ENCODE peak calls at places on chromosomes 5 and 9, in ten cellular contexts. X, I, V, R, S, Y, F, Q, W and B are unnamed samples.

GRCh38 chr5:176389114-176389768 is 690 bp downstream of the HIGD2A start:
- DNase-seq in X (no peak), I (no peak), V (peak), R (no peak), S (peak), Y (no peak), F (no peak), Q (no peak), W (no peak), B (peak)

GRCh38 chr5:14834584-14835540 is 36.7 kb downstream of the ANKH start:
- DNase-seq in X (no peak), I (no peak), V (peak), R (no peak), S (no peak), Y (peak), F (no peak), Q (no peak), W (no peak), B (no peak)

GRCh38 chr5:60972225-60972624 is 27.2 kb downstream of the NDUFAF2 start:
- DNase-seq in X (no peak), I (no peak), V (no peak), R (peak), S (no peak), Y (no peak), F (no peak), Q (no peak), W (no peak), B (no peak)

GRCh38 chr5:17398439-17398838 is 99.6 kb upstream of the TAF11L2 start:
- DNase-seq in X (no peak), I (no peak), V (peak), R (no peak), S (no peak), Y (peak), F (no peak), Q (no peak), W (no peak), B (no peak)

GRCh38 chr5:174491265-174491664 is 233.1 kb upstream of the MSX2 start:
- DNase-seq in X (no peak), I (no peak), V (no peak), R (no peak), S (no peak), Y (no peak), F (no peak), Q (no peak), W (no peak), B (no peak)

GRCh38 chr5:1966461-1966860 is 83.7 kb upstream of the IRX4 start:
- DNase-seq in X (no peak), I (no peak), V (no peak), R (no peak), S (no peak), Y (no peak), F (no peak), Q (no peak), W (no peak), B (peak)

GRCh38 chr5:7745882-7746735 is 104.8 kb downstream of the CFAP90 start:
- DNase-seq in X (peak), I (peak), V (peak), R (peak), S (peak), Y (peak), F (peak), Q (peak), W (peak), B (no peak)

GRCh38 chr9:37508834-37509206 is 23.1 kb downstream of the POLR1E start:
- DNase-seq in X (no peak), I (no peak), V (no peak), R (no peak), S (no peak), Y (no peak), F (no peak), Q (no peak), W (no peak), B (no peak)

GRCh38 chr9:133144887-133145466 is 18.7 kb downstream of the GBGT1 start:
- DNase-seq in X (no peak), I (peak), V (no peak), R (no peak), S (no peak), Y (no peak), F (no peak), Q (no peak), W (no peak), B (no peak)

GRCh38 chr9:131179561-131180219 is 54.3 kb downstream of the NUP214 start:
- DNase-seq in X (no peak), I (no peak), V (no peak), R (no peak), S (no peak), Y (peak), F (no peak), Q (no peak), W (no peak), B (no peak)

GRCh38 chr9:96148634-96149138 is 153.3 kb downstream of the HSD17B3 start:
- DNase-seq in X (no peak), I (no peak), V (no peak), R (no peak), S (no peak), Y (no peak), F (no peak), Q (no peak), W (no peak), B (no peak)

GRCh38 chr9:133738039-133738805 is at the start of gene SARDH:
- DNase-seq in X (peak), I (peak), V (peak), R (no peak), S (peak), Y (peak), F (no peak), Q (peak), W (peak), B (peak)

GRCh38 chr5:36696059-36696673 is 89.8 kb downstream of the SLC1A3 start:
- DNase-seq in X (peak), I (no peak), V (peak), R (no peak), S (no peak), Y (peak), F (no peak), Q (no peak), W (peak), B (no peak)

DNA sequence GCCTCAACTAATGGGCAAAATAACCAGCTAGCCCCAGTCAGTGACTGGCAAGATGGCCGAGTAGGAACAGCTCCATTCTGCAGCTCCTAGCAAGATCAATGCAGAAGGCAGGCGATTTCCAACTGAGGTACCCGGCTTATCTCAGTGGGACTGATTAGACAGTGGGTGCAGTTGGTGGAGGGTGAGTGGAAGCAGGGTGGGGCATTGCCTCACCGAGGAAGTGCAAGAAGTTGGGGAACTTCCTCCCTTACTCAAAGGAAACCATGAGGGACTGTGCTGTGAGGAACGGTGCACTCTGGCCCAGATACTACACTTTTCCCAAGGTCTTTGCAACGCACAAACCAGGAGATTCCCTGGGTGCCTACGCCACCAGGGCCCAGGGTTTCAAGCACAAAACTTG is 9.6 kb upstream of the BTNL8 start:
- DNase-seq in X (no peak), I (no peak), V (no peak), R (no peak), S (no peak), Y (no peak), F (no peak), Q (no peak), W (no peak), B (no peak)
- H3K4me3 ChIP-seq in X (no peak), I (no peak), V (no peak), R (no peak), S (no peak), Y (no peak), F (no peak), Q (no peak), W (no peak), B (no peak)

GRCh38 chr9:127529671-127530070 is 78.4 kb downstream of the LRSAM1 start:
- DNase-seq in X (no peak), I (no peak), V (no peak), R (no peak), S (no peak), Y (no peak), F (no peak), Q (no peak), W (no peak), B (no peak)

GRCh38 chr9:127528407-127529251 is 77.3 kb downstream of the LRSAM1 start:
- DNase-seq in X (no peak), I (peak), V (no peak), R (no peak), S (no peak), Y (no peak), F (no peak), Q (no peak), W (peak), B (no peak)

GRCh38 chr9:127527560-127528268 is 76.4 kb downstream of the LRSAM1 start:
- DNase-seq in X (no peak), I (no peak), V (no peak), R (no peak), S (no peak), Y (no peak), F (no peak), Q (no peak), W (no peak), B (no peak)

GRCh38 chr9:127531676-127532075 is 80.4 kb downstream of the LRSAM1 start:
- DNase-seq in X (no peak), I (no peak), V (no peak), R (no peak), S (no peak), Y (no peak), F (no peak), Q (no peak), W (no peak), B (no peak)

DNA sequence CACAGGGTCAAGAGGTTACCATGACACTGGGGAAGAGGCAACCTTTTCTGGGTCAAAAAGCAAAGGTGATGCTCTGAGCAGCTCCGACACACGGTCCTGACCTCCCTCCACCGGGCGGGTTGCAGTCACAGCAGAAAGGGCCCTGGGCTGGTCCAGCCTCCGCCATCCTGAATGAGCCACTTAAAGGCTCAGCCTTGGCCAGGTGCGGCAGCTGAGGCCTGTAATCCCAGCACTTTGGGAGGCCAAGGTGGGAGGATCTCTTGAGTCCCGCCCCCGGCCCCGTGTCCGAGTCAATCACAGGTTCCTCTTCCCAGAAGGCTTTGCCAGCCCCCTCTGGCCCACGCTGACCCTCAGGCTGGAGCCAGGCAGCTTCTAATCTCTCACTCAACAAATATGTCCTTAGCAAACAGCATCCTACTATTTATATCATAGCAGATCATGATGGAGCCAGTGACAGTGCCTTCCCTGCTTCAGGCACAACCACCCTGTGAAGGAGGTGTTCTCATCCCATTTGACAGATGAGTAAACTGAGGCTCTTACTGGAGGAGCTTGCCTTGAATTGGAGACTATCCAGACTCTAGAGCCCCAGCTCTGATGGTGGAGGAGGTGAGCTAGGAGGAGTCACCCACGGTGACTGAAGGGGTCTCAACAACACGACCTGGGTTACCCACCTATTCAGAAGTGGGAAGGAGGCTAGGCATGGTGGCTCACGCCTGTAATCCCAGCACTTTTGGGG is 79.1 kb downstream of the LRSAM1 start:
- DNase-seq in X (no peak), I (no peak), V (no peak), R (no peak), S (peak), Y (no peak), F (no peak), Q (no peak), W (no peak), B (no peak)
- H3K27ac ChIP-seq in X (no peak), I (peak), V (no peak), R (no peak), S (peak), Y (no peak), F (no peak), Q (peak), W (peak), B (peak)

GRCh38 chr5:159010611-159011497 is 88.9 kb downstream of the EBF1 start:
- DNase-seq in X (no peak), I (no peak), V (no peak), R (no peak), S (no peak), Y (no peak), F (no peak), Q (no peak), W (peak), B (peak)
- H3K4me3 ChIP-seq in X (peak), I (no peak), V (no peak), R (no peak), S (peak), Y (no peak), F (no peak), Q (no peak), W (peak), B (peak)

GRCh38 chr9:79689576-79689975 is 117.8 kb downstream of the TLE4 start:
- DNase-seq in X (no peak), I (no peak), V (no peak), R (no peak), S (no peak), Y (no peak), F (no peak), Q (no peak), W (no peak), B (no peak)
- H3K27ac ChIP-seq in X (no peak), I (no peak), V (no peak), R (no peak), S (no peak), Y (no peak), F (no peak), Q (no peak), W (no peak), B (no peak)

GRCh38 chr9:129752915-129753724 is at the start of gene PTGES:
- DNase-seq in X (peak), I (peak), V (peak), R (peak), S (peak), Y (peak), F (no peak), Q (peak), W (peak), B (peak)
- H3K4me3 ChIP-seq in X (peak), I (peak), V (peak), R (no peak), S (peak), Y (peak), F (no peak), Q (peak), W (peak), B (no peak)

DNA sequence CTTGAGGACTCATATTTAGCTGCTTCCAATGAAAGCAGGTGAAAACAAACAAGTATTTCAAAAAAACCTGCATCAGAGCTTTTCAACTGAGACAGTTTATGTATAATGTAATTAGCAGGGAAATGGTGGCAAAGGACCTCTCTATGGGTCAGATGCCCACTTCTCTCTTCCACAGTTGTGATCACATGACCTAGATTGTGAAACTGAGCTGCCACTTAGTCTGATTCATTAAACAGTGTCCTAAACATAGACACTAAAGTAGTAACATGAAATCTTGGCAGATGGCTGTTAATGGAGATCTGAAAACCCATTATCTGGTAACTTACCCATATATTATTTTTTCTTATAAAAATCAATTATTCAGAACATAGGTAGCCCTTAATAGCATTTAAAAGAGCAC is 663.6 kb upstream of the RIOK2 start:
- DNase-seq in X (no peak), I (no peak), V (no peak), R (no peak), S (no peak), Y (no peak), F (no peak), Q (no peak), W (no peak), B (no peak)
- H3K27ac ChIP-seq in X (no peak), I (no peak), V (no peak), R (no peak), S (no peak), Y (no peak), F (no peak), Q (no peak), W (no peak), B (no peak)

GRCh38 chr5:154485850-154486426 is 7.9 kb upstream of the HAND1 start:
- DNase-seq in X (no peak), I (no peak), V (no peak), R (no peak), S (no peak), Y (no peak), F (no peak), Q (no peak), W (no peak), B (no peak)
- H3K4me3 ChIP-seq in X (no peak), I (no peak), V (no peak), R (no peak), S (no peak), Y (no peak), F (no peak), Q (no peak), W (no peak), B (no peak)

DNA sequence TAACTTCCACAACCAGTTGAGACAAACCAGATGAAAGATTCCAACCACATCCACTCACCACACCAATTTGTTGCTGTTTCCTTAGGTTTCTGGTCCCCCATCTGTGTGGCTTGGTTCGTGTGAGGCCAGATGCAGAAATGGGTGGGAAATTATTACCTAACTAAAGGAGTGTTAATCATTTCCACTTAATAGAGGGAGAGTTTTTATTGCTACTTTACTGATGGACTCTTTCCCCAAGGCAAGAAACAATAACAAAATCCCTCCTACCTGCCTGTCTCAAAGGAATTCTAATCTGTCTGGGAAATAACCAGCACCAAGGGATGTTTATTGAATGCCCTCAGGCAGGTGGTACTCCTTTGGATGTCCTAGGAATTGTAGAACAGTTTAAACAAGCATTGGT is 76.3 kb downstream of the TMEM167A start:
- DNase-seq in X (no peak), I (no peak), V (no peak), R (no peak), S (no peak), Y (no peak), F (no peak), Q (no peak), W (no peak), B (no peak)
- H3K27ac ChIP-seq in X (no peak), I (no peak), V (no peak), R (no peak), S (no peak), Y (no peak), F (no peak), Q (no peak), W (no peak), B (no peak)